ENCODE peak calls at places on chromosome 1, in six cellular contexts. F, G, I, H, V and Z are unnamed samples.

GRCh38 chr1:3771108-3772026 is 1.2 kb upstream of the SMIM1 start:
- DNase-seq in H (peak; percentile 36), V (peak; percentile 53), I (no peak), F (no peak), G (no peak), Z (no peak)

GRCh38 chr1:212568978-212569537 is 39.5 kb upstream of the ATF3 start:
- DNase-seq in F (no peak), I (no peak), G (no peak), V (no peak), H (no peak), Z (no peak)

GRCh38 chr1:1183221-1183747 is 9.6 kb downstream of the TTLL10 start:
- DNase-seq in V (peak; percentile 48), H (peak; percentile 13), G (no peak), I (no peak), F (no peak), Z (no peak)

GRCh38 chr1:210250998-210251679 is 18.5 kb downstream of the SERTAD4 start:
- DNase-seq in I (peak; percentile 49), F (peak; percentile 33), G (peak; percentile 17), V (no peak), H (peak; percentile 86), Z (peak; percentile 45)

GRCh38 chr1:31588751-31589515 is 12.6 kb downstream of the TINAGL1 start:
- DNase-seq in G (no peak), H (peak; percentile 51), I (peak; percentile 77), F (no peak), V (peak; percentile 73), Z (peak; percentile 60)

GRCh38 chr1:172343246-172344099 is 77.0 kb upstream of the C1orf105 start:
- DNase-seq in V (no peak), G (no peak), I (no peak), F (no peak), H (no peak), Z (no peak)

GRCh38 chr1:107862064-107862463 is 102.9 kb downstream of the VAV3 start:
- DNase-seq in F (no peak), G (no peak), H (no peak), V (no peak), I (no peak), Z (no peak)

GRCh38 chr1:117719004-117719403 is 113.2 kb downstream of the TENT5C start:
- DNase-seq in V (no peak), G (no peak), I (no peak), F (no peak), H (no peak), Z (no peak)

GRCh38 chr1:4174291-4175200 is 274.5 kb upstream of the C1orf174 start:
- DNase-seq in G (no peak), I (no peak), H (no peak), F (no peak), V (no peak), Z (no peak)

GRCh38 chr1:204369006-204369726 is 9.4 kb upstream of the PLEKHA6 start:
- DNase-seq in I (no peak), H (no peak), G (no peak), V (no peak), F (no peak), Z (no peak)

GRCh38 chr1:181394766-181395165 is 88.6 kb upstream of the CACNA1E start:
- DNase-seq in H (no peak), F (no peak), V (no peak), G (no peak), I (no peak), Z (no peak)

GRCh38 chr1:115314111-115314510 is 23.9 kb downstream of the NGF start:
- DNase-seq in V (no peak), G (no peak), F (no peak), H (no peak), I (no peak), Z (no peak)

GRCh38 chr1:17016317-17016661 is 4.6 kb upstream of the ATP13A2 start:
- DNase-seq in V (no peak), H (no peak), F (no peak), G (peak; percentile 17), I (no peak), Z (no peak)

GRCh38 chr1:222798111-222798510 is 16.7 kb upstream of the DISP1 start:
- DNase-seq in F (peak; percentile 20), G (no peak), H (no peak), V (no peak), I (no peak), Z (no peak)

GRCh38 chr1:174875306-174875705 is 124.4 kb upstream of the CACYBP start:
- DNase-seq in H (peak; percentile 39), G (no peak), I (peak; percentile 85), F (no peak), V (no peak), Z (no peak)

GRCh38 chr1:48207131-48207530 is 15.4 kb upstream of the SLC5A9 start:
- DNase-seq in G (no peak), V (no peak), H (no peak), I (no peak), F (no peak), Z (no peak)

GRCh38 chr1:87024936-87025537 is 110.6 kb downstream of the HS2ST1 start:
- DNase-seq in V (no peak), I (peak; percentile 10), H (peak; percentile 29), G (no peak), F (peak; percentile 40), Z (no peak)

GRCh38 chr1:12572506-12572905 is 45.5 kb downstream of the DHRS3 start:
- DNase-seq in H (no peak), F (no peak), I (no peak), G (no peak), V (no peak), Z (no peak)

GRCh38 chr1:25694167-25694566 is 77.6 kb downstream of the MAN1C1 start:
- DNase-seq in I (peak; percentile 40), G (peak; percentile 64), H (no peak), F (no peak), V (no peak), Z (peak; percentile 75)

GRCh38 chr1:31705080-31705866 is 1.5 kb upstream of the COL16A1 start:
- DNase-seq in V (peak; percentile 79), G (peak; percentile 50), I (peak; percentile 58), F (peak; percentile 41), H (peak; percentile 68), Z (peak; percentile 63)

GRCh38 chr1:236997882-236998281 is 6.4 kb downstream of the MT1HL1 start:
- DNase-seq in V (no peak), G (no peak), H (no peak), I (no peak), F (no peak), Z (no peak)

GRCh38 chr1:113734357-113735055 is 24.8 kb downstream of the PHTF1 start:
- DNase-seq in G (no peak), H (no peak), V (no peak), F (no peak), I (no peak), Z (no peak)

GRCh38 chr1:53111073-53111556 is 31.3 kb downstream of the SLC1A7 start:
- DNase-seq in G (no peak), I (peak; percentile 82), F (peak; percentile 72), V (no peak), H (no peak), Z (no peak)

GRCh38 chr1:247287460-247287859 is 31.6 kb downstream of the VN1R5 start:
- DNase-seq in G (no peak), V (no peak), H (no peak), F (no peak), I (no peak), Z (no peak)

GRCh38 chr1:17250601-17251000 is 1.7 kb downstream of the PADI3 start:
- DNase-seq in G (no peak), H (no peak), V (peak; percentile 45), F (peak; percentile 82), I (peak; percentile 94), Z (no peak)

GRCh38 chr1:154157520-154158306 is 2.8 kb upstream of the NUP210L start:
- DNase-seq in G (no peak), I (no peak), V (no peak), H (peak; percentile 7), F (peak; percentile 32), Z (no peak)

GRCh38 chr1:110440877-110441276 is 10.1 kb upstream of the PROK1 start:
- DNase-seq in V (peak; percentile 58), H (no peak), F (no peak), G (peak; percentile 44), I (no peak), Z (no peak)

GRCh38 chr1:110438883-110439282 is 12.1 kb upstream of the PROK1 start:
- DNase-seq in V (no peak), H (no peak), I (no peak), F (no peak), G (no peak), Z (no peak)

DNA sequence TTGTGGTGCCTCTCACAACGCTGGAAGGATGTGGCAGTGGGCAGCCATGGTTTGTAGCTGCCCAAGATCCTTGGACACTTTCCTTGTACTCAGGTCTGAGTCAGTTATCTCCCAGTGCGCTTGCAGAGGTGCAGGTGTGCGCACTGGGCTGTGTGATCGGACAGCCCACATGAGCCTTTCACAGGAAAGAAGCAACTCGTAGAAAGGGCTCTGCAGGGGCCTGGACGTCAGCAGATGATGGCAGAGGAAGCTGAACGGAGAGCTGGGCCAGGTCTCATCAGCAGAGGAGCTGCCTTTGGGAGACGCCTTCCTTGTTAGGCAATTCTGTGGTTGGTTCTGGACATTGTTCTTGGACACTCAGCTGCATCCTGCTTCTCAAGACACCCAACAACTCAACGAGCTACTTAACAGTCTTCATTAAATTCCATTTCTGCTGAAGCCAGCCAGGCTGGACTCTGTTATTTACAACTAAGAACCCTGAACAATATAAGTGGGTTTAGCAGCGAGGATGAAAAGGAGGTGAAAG is 7.5 kb upstream of the PROK1 start:
- DNase-seq in I (no peak), F (no peak), V (no peak), G (no peak), H (no peak), Z (no peak)
- TF ChIP-seq CTCF in I (no peak), F (no peak), V (no peak), G (no peak), H (no peak), Z (no peak)

GRCh38 chr1:5267603-5268235 is 613.3 kb downstream of the AJAP1 start:
- DNase-seq in I (no peak), G (no peak), F (no peak), H (peak; percentile 84), V (no peak), Z (no peak)
- H3K4me1 ChIP-seq in I (no peaks in the 10 kb centered on the region), G (no peaks in the 10 kb centered on the region), F (no peaks in the 10 kb centered on the region), H (peaks cover 15% of the 10 kb centered on the region), V (no peaks in the 10 kb centered on the region), Z (no peaks in the 10 kb centered on the region)

DNA sequence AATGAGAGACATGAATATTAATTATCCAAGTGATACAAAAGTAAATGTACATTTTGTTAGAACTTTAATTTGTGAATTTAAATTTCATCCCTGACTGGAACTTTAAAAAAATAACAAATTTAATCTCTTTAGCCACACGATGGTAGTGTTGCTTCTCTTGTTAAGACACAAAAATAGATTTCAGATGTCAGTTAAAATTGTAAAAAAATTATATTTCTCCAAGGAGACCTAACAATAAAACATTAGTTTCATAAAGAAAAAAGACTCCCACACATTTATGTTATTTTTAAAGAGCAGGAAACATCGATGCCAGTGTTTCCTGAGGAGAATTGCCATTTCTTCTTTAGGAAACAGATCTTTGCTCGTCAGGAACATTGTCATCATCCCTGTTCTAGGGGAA is 74.0 kb upstream of the DEPDC1 start:
- DNase-seq in F (no peak), I (no peak), H (no peak), G (no peak), V (no peak), Z (no peak)
- TF ChIP-seq CTCF in F (peak; percentile 17), I (no peak), H (no peak), G (no peak), V (no peak), Z (no peak)

DNA sequence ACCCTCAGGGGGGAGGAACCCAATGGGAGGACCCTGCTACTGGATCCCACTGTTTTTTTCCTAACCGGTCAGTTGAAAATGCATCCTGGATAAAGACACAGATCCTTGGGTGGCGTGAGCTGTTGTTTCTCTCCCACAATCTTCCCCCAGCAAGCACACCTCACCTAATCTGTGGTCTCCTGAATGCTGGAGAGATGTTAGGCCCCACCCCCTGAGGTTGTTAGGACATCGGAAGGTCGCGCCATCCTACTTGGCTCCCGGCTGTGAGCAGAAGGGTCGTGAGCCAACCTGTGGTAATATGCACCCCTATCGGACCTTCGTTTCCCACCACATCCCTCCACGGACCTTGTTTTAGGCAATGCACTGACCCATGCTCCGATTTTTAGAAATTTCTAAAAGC is 89.9 kb upstream of the IPO9 start:
- DNase-seq in V (no peak), F (no peak), H (no peak), I (peak; percentile 14), G (no peak), Z (peak; percentile 42)
- H3K4me1 ChIP-seq in V (peaks cover 14% of the 10 kb centered on the region), F (peaks cover 3% of the 10 kb centered on the region), H (peaks cover 68% of the 10 kb centered on the region), I (peaks cover 20% of the 10 kb centered on the region), G (peaks cover 7% of the 10 kb centered on the region), Z (no peaks in the 10 kb centered on the region)